ENCODE peak calls at places on chromosomes 13 and 19, in eight cellular contexts. J is NB4; Y is stimulated activated CD8-positive, alpha-beta memory T cell treated with anti-CD3 and anti-CD28 coated beads, Interleukin-12 subunit alpha, Interleukin-12 subunit beta, amount 100 ng/mL, for 1 hour; T is activated naive CD4-positive, alpha-beta T cell treated with anti-CD3 and anti-CD28 coated beads for 36 hours; Z is glutamatergic neuron; Q is fibroblast of mammary gland; E is HFFc6; S is MV-4-11. W is an unnamed sample.

GRCh38 chr19:3075605-3076431 is 13.5 kb upstream of the TLE5 start:
- DNase-seq in J (peak; percentile 45), Y (peak; percentile 56), T (peak; percentile 80), Z (peak; percentile 71), Q (no peak), E (no peak), S (no peak), W (peak; percentile 75)

GRCh38 chr13:63198076-63198475 is 1782.4 kb upstream of the PCDH20 start:
- DNase-seq in J (no peak), Y (no peak), T (no peak), Z (no peak), Q (peak; percentile 18), E (no peak), S (no peak), W (no peak)

GRCh38 chr19:1566392-1567115 is 1.6 kb downstream of the MEX3D start:
- DNase-seq in J (no peak), Y (no peak), T (no peak), Z (peak; percentile 84), Q (peak; percentile 66), E (peak; percentile 78), S (no peak), W (peak; percentile 57)

GRCh38 chr13:36370108-36370429 is 23.9 kb upstream of the SPART start:
- DNase-seq in J (no peak), Y (no peak), T (no peak), Z (peak; percentile 40), Q (no peak), E (no peak), S (no peak), W (no peak)

GRCh38 chr19:16373989-16374388 is 49.4 kb downstream of the KLF2 start:
- DNase-seq in J (no peak), Y (no peak), T (no peak), Z (no peak), Q (no peak), E (no peak), S (no peak), W (no peak)

GRCh38 chr13:19158006-19158405 is 23.6 kb downstream of the TUBA3C start:
- DNase-seq in J (no peak), Y (no peak), T (no peak), Z (no peak), Q (no peak), E (no peak), S (no peak), W (no peak)

GRCh38 chr13:71867101-71867814 is at the start of gene DACH1:
- DNase-seq in J (peak; percentile 97), Y (no peak), T (peak; percentile 34), Z (peak; percentile 46), Q (peak; percentile 12), E (peak; percentile 8), S (peak; percentile 35), W (no peak)

GRCh38 chr13:23496255-23496654 is 62.8 kb upstream of the SACS start:
- DNase-seq in J (no peak), Y (no peak), T (no peak), Z (no peak), Q (no peak), E (no peak), S (no peak), W (no peak)

GRCh38 chr13:97856001-97856675 is 97.3 kb upstream of the IPO5 start:
- DNase-seq in J (no peak), Y (no peak), T (no peak), Z (peak; percentile 41), Q (peak; percentile 61), E (no peak), S (no peak), W (no peak)

GRCh38 chr19:11013771-11014170 is 52.9 kb downstream of the SMARCA4 start:
- DNase-seq in J (no peak), Y (no peak), T (no peak), Z (no peak), Q (no peak), E (no peak), S (no peak), W (no peak)

GRCh38 chr13:100315522-100315921 is 226.6 kb downstream of the PCCA start:
- DNase-seq in J (no peak), Y (no peak), T (no peak), Z (no peak), Q (no peak), E (no peak), S (no peak), W (no peak)